ENCODE peak calls at places on chromosomes 6 and 20, in five cellular contexts. Y, I, Q, S and F are unnamed samples.

GRCh38 chr6:106339334-106340029 is 13.9 kb upstream of the ATG5 start:
- DNase-seq in Y (peak; percentile 64), I (peak; percentile 66), Q (no peak), S (peak; percentile 57), F (peak; percentile 65)

GRCh38 chr20:18537651-18538050 is 29.6 kb upstream of the SMIM26 start:
- DNase-seq in Y (no peak), I (no peak), Q (no peak), S (no peak), F (no peak)

GRCh38 chr6:97405818-97406409 is 122.9 kb upstream of the MMS22L start:
- DNase-seq in Y (no peak), I (no peak), Q (no peak), S (no peak), F (no peak)

GRCh38 chr6:167097770-167098169 is 25.1 kb upstream of the CCR6 start:
- DNase-seq in Y (no peak), I (no peak), Q (no peak), S (no peak), F (no peak)

GRCh38 chr6:84870693-84871092 is 106.3 kb upstream of the TBX18 start:
- DNase-seq in Y (no peak), I (no peak), Q (no peak), S (no peak), F (no peak)

GRCh38 chr6:164690241-164690640 is 619.2 kb downstream of the C6orf118 start:
- DNase-seq in Y (no peak), I (no peak), Q (no peak), S (no peak), F (no peak)

GRCh38 chr20:31857861-31858835 is 12.2 kb downstream of the DUSP15 start:
- DNase-seq in Y (peak; percentile 78), I (peak; percentile 86), Q (no peak), S (no peak), F (peak; percentile 54)

GRCh38 chr20:45080867-45081616 is 19.9 kb downstream of the KCNS1 start:
- DNase-seq in Y (no peak), I (no peak), Q (no peak), S (no peak), F (peak; percentile 16)

GRCh38 chr6:33616113-33616512 is 5.0 kb upstream of the ITPR3 start:
- DNase-seq in Y (no peak), I (no peak), Q (no peak), S (no peak), F (no peak)

GRCh38 chr6:107423474-107423873 is 35.9 kb downstream of the PDSS2 start:
- DNase-seq in Y (no peak), I (no peak), Q (no peak), S (no peak), F (no peak)

GRCh38 chr6:68653706-68654089 is 18.6 kb downstream of the ADGRB3 start:
- DNase-seq in Y (no peak), I (no peak), Q (no peak), S (no peak), F (no peak)

GRCh38 chr20:52361650-52362049 is 170.1 kb upstream of the ZFP64 start:
- DNase-seq in Y (no peak), I (no peak), Q (no peak), S (no peak), F (no peak)

GRCh38 chr6:118908441-118908840 is 14.5 kb downstream of the ASF1A start:
- DNase-seq in Y (no peak), I (no peak), Q (no peak), S (no peak), F (no peak)

GRCh38 chr20:53255102-53255710 is 283.0 kb downstream of the TSHZ2 start:
- DNase-seq in Y (no peak), I (no peak), Q (no peak), S (no peak), F (no peak)

GRCh38 chr6:66599541-66599940 is 892.5 kb upstream of the EYS start:
- DNase-seq in Y (no peak), I (no peak), Q (no peak), S (no peak), F (no peak)

GRCh38 chr6:121334299-121335104 is at the start of gene TBC1D32:
- DNase-seq in Y (peak; percentile 92), I (peak; percentile 85), Q (peak; percentile 73), S (peak; percentile 85), F (peak; percentile 77)

GRCh38 chr6:1087112-1087843 is 224.6 kb upstream of the FOXQ1 start:
- DNase-seq in Y (no peak), I (no peak), Q (no peak), S (peak; percentile 49), F (no peak)

GRCh38 chr20:7822772-7823171 is 117.5 kb downstream of the HAO1 start:
- DNase-seq in Y (no peak), I (no peak), Q (no peak), S (no peak), F (no peak)

GRCh38 chr6:130303436-130303835 is 62.4 kb upstream of the TMEM200A start:
- DNase-seq in Y (no peak), I (no peak), Q (no peak), S (no peak), F (no peak)

GRCh38 chr20:20010639-20011500 is 6.3 kb upstream of the NAA20 start:
- DNase-seq in Y (no peak), I (no peak), Q (no peak), S (peak; percentile 20), F (no peak)

GRCh38 chr6:91087864-91088263 is 501.0 kb upstream of the MAP3K7 start:
- DNase-seq in Y (no peak), I (no peak), Q (no peak), S (no peak), F (no peak)

GRCh38 chr6:121550491-121551010 is 115.1 kb downstream of the GJA1 start:
- DNase-seq in Y (no peak), I (no peak), Q (no peak), S (no peak), F (no peak)

GRCh38 chr6:57316581-57317059 is 810 bp upstream of the PRIM2 start:
- DNase-seq in Y (peak; percentile 82), I (peak; percentile 87), Q (peak; percentile 83), S (peak; percentile 85), F (peak; percentile 91)

GRCh38 chr20:9025643-9026042 is 43.2 kb upstream of the PLCB4 start:
- DNase-seq in Y (no peak), I (no peak), Q (no peak), S (no peak), F (no peak)

GRCh38 chr20:58303547-58303946 is 6.0 kb upstream of the RAB22A start:
- DNase-seq in Y (no peak), I (no peak), Q (no peak), S (no peak), F (no peak)

GRCh38 chr6:132814716-132815570 is 574 bp downstream of the RPS12 start:
- DNase-seq in Y (no peak), I (no peak), Q (no peak), S (no peak), F (peak; percentile 36)

GRCh38 chr20:22293886-22294285 is 290.5 kb downstream of the FOXA2 start:
- DNase-seq in Y (no peak), I (no peak), Q (no peak), S (no peak), F (no peak)

GRCh38 chr20:59016795-59017492 is 2.3 kb upstream of the TUBB1 start:
- DNase-seq in Y (no peak), I (no peak), Q (no peak), S (no peak), F (peak; percentile 44)

GRCh38 chr20:23658989-23659609 is 21.3 kb upstream of the CST3 start:
- DNase-seq in Y (no peak), I (no peak), Q (no peak), S (no peak), F (no peak)

GRCh38 chr20:33233129-33233774 is 2.5 kb upstream of the BPIFA1 start:
- DNase-seq in Y (no peak), I (no peak), Q (no peak), S (no peak), F (no peak)

GRCh38 chr6:157685596-157686280 is 137.3 kb upstream of the SNX9 start:
- DNase-seq in Y (no peak), I (no peak), Q (no peak), S (no peak), F (no peak)

GRCh38 chr6:16803294-16804006 is 42.2 kb upstream of the ATXN1 start:
- DNase-seq in Y (no peak), I (no peak), Q (no peak), S (no peak), F (no peak)

GRCh38 chr6:168985705-168986104 is 267.9 kb downstream of the THBS2 start:
- DNase-seq in Y (no peak), I (no peak), Q (no peak), S (no peak), F (no peak)

GRCh38 chr6:113464536-113464935 is 392.6 kb upstream of the MARCKS start:
- DNase-seq in Y (no peak), I (no peak), Q (no peak), S (no peak), F (no peak)